ENCODE peak calls at places on chromosomes 5 and 9, in ten cellular contexts. G, Y, S, L, K, T, V, I, N and A are unnamed samples.

GRCh38 chr5:171616002-171616780 is 169.4 kb upstream of the SMIM23 start:
- DNase-seq in G (no peak), Y (no peak), S (no peak), L (no peak), K (no peak), T (no peak), V (no peak), I (no peak), N (no peak), A (no peak)

GRCh38 chr9:119675951-119676350 is 306.7 kb upstream of the BRINP1 start:
- DNase-seq in G (no peak), Y (no peak), S (no peak), L (no peak), K (no peak), T (no peak), V (no peak), I (no peak), N (no peak), A (no peak)

GRCh38 chr5:150846651-150847333 is 471 bp downstream of the IRGM start:
- DNase-seq in G (no peak), Y (peak; percentile 85), S (peak; percentile 77), L (peak; percentile 54), K (peak; percentile 82), T (peak; percentile 85), V (peak; percentile 85), I (peak; percentile 66), N (peak; percentile 82), A (peak; percentile 80)

GRCh38 chr5:38738898-38739743 is 106.7 kb upstream of the OSMR start:
- DNase-seq in G (no peak), Y (no peak), S (peak; percentile 71), L (no peak), K (peak; percentile 85), T (peak; percentile 28), V (no peak), I (no peak), N (no peak), A (peak; percentile 38)

GRCh38 chr5:42894057-42894456 is 82.4 kb upstream of the SELENOP start:
- DNase-seq in G (no peak), Y (no peak), S (no peak), L (no peak), K (peak; percentile 10), T (peak; percentile 10), V (no peak), I (no peak), N (peak; percentile 13), A (peak; percentile 4)

GRCh38 chr9:126614088-126614454 is 343 bp downstream of the LMX1B start:
- DNase-seq in G (no peak), Y (no peak), S (no peak), L (peak; percentile 9), K (no peak), T (no peak), V (no peak), I (no peak), N (no peak), A (no peak)

GRCh38 chr9:114525505-114525904 is 20.2 kb upstream of the WHRN start:
- DNase-seq in G (no peak), Y (no peak), S (peak; percentile 88), L (no peak), K (peak; percentile 69), T (peak; percentile 75), V (no peak), I (no peak), N (peak; percentile 82), A (peak; percentile 86)

GRCh38 chr5:94017579-94017978 is 276.2 kb upstream of the POU5F2 start:
- DNase-seq in G (no peak), Y (no peak), S (peak; percentile 31), L (no peak), K (peak; percentile 66), T (peak; percentile 53), V (peak; percentile 78), I (no peak), N (no peak), A (peak; percentile 32)

GRCh38 chr5:21711854-21712752 is 1141.0 kb downstream of the CDH12 start:
- DNase-seq in G (no peak), Y (no peak), S (peak; percentile 71), L (no peak), K (no peak), T (peak; percentile 4), V (no peak), I (no peak), N (no peak), A (peak; percentile 0)

GRCh38 chr9:122477346-122477745 is 380 bp downstream of the OR1J1 start:
- DNase-seq in G (no peak), Y (peak; percentile 11), S (no peak), L (no peak), K (no peak), T (no peak), V (no peak), I (no peak), N (no peak), A (no peak)

GRCh38 chr9:99012957-99013512 is 69.3 kb downstream of the COL15A1 start:
- DNase-seq in G (no peak), Y (peak; percentile 36), S (no peak), L (no peak), K (no peak), T (no peak), V (no peak), I (peak; percentile 16), N (no peak), A (no peak)

GRCh38 chr9:96859461-96860198 is 5.3 kb upstream of the ZNF782 start:
- DNase-seq in G (no peak), Y (no peak), S (peak; percentile 59), L (no peak), K (peak; percentile 82), T (peak; percentile 92), V (peak; percentile 35), I (no peak), N (no peak), A (peak; percentile 95)

GRCh38 chr5:142426129-142426641 is 101.4 kb upstream of the SPRY4 start:
- DNase-seq in G (no peak), Y (peak; percentile 49), S (no peak), L (no peak), K (no peak), T (peak; percentile 38), V (peak; percentile 79), I (no peak), N (peak; percentile 34), A (no peak)

GRCh38 chr9:37187269-37187668 is 66.9 kb downstream of the ZCCHC7 start:
- DNase-seq in G (no peak), Y (peak; percentile 43), S (no peak), L (no peak), K (peak; percentile 41), T (no peak), V (peak; percentile 6), I (no peak), N (no peak), A (no peak)